ENCODE peak calls at places on chromosome 13, in eight cellular contexts. S is OCI-LY7, V is PC-3, J is left lung, R is uterus, M is body of pancreas, Y is heart left ventricle, B is mucosa of descending colon. T is an unnamed sample. For H3K4me1, the result is how much of the 10 kb centered on the place peaks cover.

GRCh38 chr13:75512253-75512652 is 25.4 kb downstream of the COMMD6 start:
- DNase-seq in M (no peak), B (no peak), Y (no peak), J (no peak), V (no peak), R (no peak), S (no peak), T (no peak)

GRCh38 chr13:21069561-21070004 is 8.2 kb upstream of the LATS2 start:
- DNase-seq in M (no peak), Y (peak), J (no peak), S (no peak), R (peak), B (no peak), V (peak), T (no peak)

GRCh38 chr13:70087247-70087646 is 20.4 kb upstream of the ATXN8OS start:
- DNase-seq in V (no peak), J (no peak), M (no peak), Y (no peak), S (no peak), B (no peak), R (no peak), T (no peak)

GRCh38 chr13:25683056-25683455 is 311.3 kb downstream of the ATP8A2 start:
- DNase-seq in R (no peak), B (no peak), M (no peak), J (no peak), Y (no peak), S (no peak), V (no peak), T (no peak)

GRCh38 chr13:53058077-53058660 is 29.6 kb downstream of the OLFM4 start:
- DNase-seq in R (no peak), B (no peak), J (no peak), M (no peak), Y (no peak), V (no peak), S (no peak), T (no peak)

GRCh38 chr13:20387441-20387971 is 138.2 kb downstream of the CRYL1 start:
- DNase-seq in S (no peak), V (peak), R (no peak), M (no peak), Y (no peak), B (no peak), J (no peak), T (no peak)

GRCh38 chr13:44273991-44274810 is 99.4 kb upstream of the SERP2 start:
- DNase-seq in B (no peak), S (peak), R (no peak), Y (no peak), V (peak), M (no peak), J (no peak), T (peak)

GRCh38 chr13:48819376-48819775 is 156.3 kb upstream of the FNDC3A start:
- DNase-seq in J (no peak), B (no peak), M (no peak), S (no peak), V (no peak), Y (no peak), R (no peak), T (no peak)

GRCh38 chr13:93262729-93263128 is 36.1 kb downstream of the GPC6 start:
- DNase-seq in S (no peak), V (peak), B (no peak), J (no peak), Y (no peak), R (no peak), M (no peak), T (peak)

GRCh38 chr13:76016799-76017198 is 380.7 kb downstream of the LMO7 start:
- DNase-seq in J (no peak), Y (no peak), B (no peak), V (peak), S (peak), R (no peak), M (no peak), T (peak)

GRCh38 chr13:35785563-35786327 is 309.3 kb upstream of the MAB21L1 start:
- DNase-seq in J (no peak), V (no peak), S (no peak), M (no peak), Y (no peak), B (no peak), R (no peak), T (no peak)

GRCh38 chr13:114268344-114269280 is 12.8 kb upstream of the UPF3A start:
- DNase-seq in V (no peak), S (no peak), M (no peak), Y (no peak), B (no peak), J (no peak), R (no peak), T (no peak)

GRCh38 chr13:94710081-94710809 is 2.1 kb downstream of the SOX21 start:
- DNase-seq in M (no peak), Y (no peak), B (no peak), J (no peak), R (no peak), S (no peak), V (peak), T (no peak)

GRCh38 chr13:41502676-41503075 is 45.3 kb downstream of the RGCC start:
- DNase-seq in M (no peak), V (no peak), B (no peak), Y (no peak), R (no peak), J (no peak), S (peak), T (no peak)

GRCh38 chr13:92974905-92975429 is 251.6 kb upstream of the GPC6 start:
- DNase-seq in V (no peak), Y (no peak), S (no peak), B (no peak), R (no peak), M (no peak), J (peak), T (no peak)

GRCh38 chr13:99971576-99972189 is at the start of gene ZIC5:
- DNase-seq in Y (no peak), J (peak), M (no peak), V (no peak), R (no peak), S (no peak), B (no peak), T (peak)

GRCh38 chr13:51844862-51845573 is at the start of gene TMEM272:
- DNase-seq in M (peak), R (peak), J (peak), V (peak), Y (peak), B (no peak), S (peak), T (peak)

GRCh38 chr13:65784088-65784816 is 1445.9 kb downstream of the PCDH9 start:
- DNase-seq in R (no peak), S (no peak), J (peak), Y (no peak), V (no peak), B (peak), M (no peak), T (no peak)

GRCh38 chr13:27654059-27654458 is 32.4 kb downstream of the POLR1D start:
- DNase-seq in V (no peak), J (no peak), S (no peak), M (no peak), B (no peak), Y (no peak), R (no peak), T (no peak)

GRCh38 chr13:113589251-113589960 is 4.9 kb downstream of the TFDP1 start:
- DNase-seq in R (peak), Y (no peak), S (no peak), J (no peak), B (no peak), M (no peak), V (no peak), T (no peak)

GRCh38 chr13:43608400-43609137 is 178.2 kb downstream of the ENOX1 start:
- DNase-seq in M (no peak), J (no peak), V (no peak), S (no peak), B (no peak), R (no peak), Y (no peak), T (no peak)

GRCh38 chr13:49502954-49503353 is 7.2 kb downstream of the PHF11 start:
- DNase-seq in S (no peak), B (no peak), V (no peak), R (peak), Y (no peak), M (no peak), J (no peak), T (no peak)

GRCh38 chr13:75685239-75685697 is 49.1 kb downstream of the LMO7 start:
- DNase-seq in R (no peak), B (no peak), V (peak), S (no peak), Y (no peak), J (no peak), M (no peak), T (peak)

GRCh38 chr13:49472186-49472585 is 23.6 kb upstream of the PHF11 start:
- DNase-seq in V (no peak), B (no peak), Y (no peak), M (no peak), S (no peak), J (no peak), R (no peak), T (no peak)

DNA sequence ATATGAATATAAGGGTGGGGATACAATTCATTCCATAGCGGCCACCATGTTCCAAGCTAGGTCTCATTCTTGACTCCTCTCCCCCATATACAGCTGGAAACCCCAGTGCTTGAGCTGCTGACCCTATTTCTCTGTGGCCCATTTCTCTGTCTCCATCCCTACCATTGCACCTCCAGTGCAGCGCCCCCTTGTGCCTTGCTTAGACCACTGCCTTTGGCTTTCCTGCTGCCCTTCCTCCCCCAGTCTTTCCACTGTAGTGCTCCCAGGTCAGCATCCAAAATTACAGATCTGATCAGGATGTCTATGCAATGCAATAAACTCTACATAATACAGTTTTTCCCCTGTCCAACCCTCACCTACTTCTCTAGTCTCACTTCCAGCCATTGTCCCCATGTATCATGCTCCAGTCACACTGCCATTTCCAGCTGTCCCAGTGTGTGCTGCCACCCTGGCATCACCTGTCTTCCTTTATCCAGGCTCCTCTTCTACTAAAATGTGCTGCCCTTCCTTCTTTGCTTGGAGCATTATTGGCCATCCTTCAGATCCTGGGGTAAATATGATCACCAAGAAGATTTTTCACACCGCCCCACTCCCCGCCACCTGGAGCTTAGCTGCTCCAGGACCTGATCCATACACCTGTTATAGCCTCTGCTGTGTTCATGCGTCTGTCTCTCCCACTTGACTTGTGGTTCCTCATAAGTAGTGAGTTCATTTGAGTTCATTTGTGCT is 199.4 kb upstream of the IPO5 start:
- DNase-seq in R (no peak), M (no peak), S (no peak), Y (no peak), J (no peak), B (no peak), V (no peak), T (no peak)
- TF ChIP-seq CTCF in R (no peak), M (no peak), S (peak), Y (no peak), J (no peak), B (no peak), V (no peak), T (no peak)

GRCh38 chr13:98517576-98518310 is 59.2 kb downstream of the STK24 start:
- DNase-seq in S (no peak), R (no peak), V (no peak), J (no peak), Y (no peak), M (no peak), B (no peak), T (no peak)

GRCh38 chr13:98512774-98513327 is 64.1 kb downstream of the STK24 start:
- DNase-seq in V (no peak), R (no peak), S (no peak), J (no peak), B (peak), M (no peak), Y (no peak), T (no peak)

GRCh38 chr13:98513837-98514236 is 63.1 kb downstream of the STK24 start:
- DNase-seq in S (no peak), M (no peak), B (no peak), R (no peak), V (no peak), Y (no peak), J (no peak), T (no peak)

GRCh38 chr13:98514268-98514667 is 62.6 kb downstream of the STK24 start:
- DNase-seq in B (no peak), J (no peak), R (no peak), S (no peak), V (no peak), M (no peak), Y (no peak), T (no peak)

DNA sequence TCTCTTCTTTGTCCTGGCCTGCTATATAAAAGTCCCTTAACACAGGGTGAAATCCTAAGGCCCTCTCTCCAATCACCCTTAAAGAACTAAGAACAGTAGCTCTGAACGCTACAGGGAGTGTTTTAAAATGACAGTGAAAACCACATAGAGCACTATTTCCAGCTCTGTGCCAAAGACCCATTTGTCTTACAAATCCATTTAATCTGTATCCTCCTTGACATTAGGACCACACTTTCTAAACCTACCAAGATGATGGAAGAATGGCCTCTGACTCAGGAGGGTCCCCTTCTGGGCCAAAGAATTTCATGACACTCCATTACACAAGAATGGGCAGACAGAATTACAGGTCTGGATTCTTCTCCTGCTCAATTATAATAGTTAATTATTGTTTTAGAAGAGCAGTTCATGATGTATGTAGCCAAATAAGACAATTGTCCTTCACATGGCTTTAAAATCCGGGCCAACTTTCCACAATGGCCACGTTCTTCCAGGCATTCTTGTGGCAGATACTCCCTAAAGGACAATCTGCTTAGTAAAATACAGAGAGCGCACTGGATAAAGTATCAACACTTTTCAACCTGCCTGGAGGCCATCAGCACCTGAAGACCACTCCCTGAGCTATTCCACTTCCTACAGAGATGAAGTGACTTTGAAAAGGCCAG is 61.0 kb downstream of the STK24 start:
- DNase-seq in S (no peak), J (no peak), M (no peak), R (no peak), Y (no peak), B (no peak), V (no peak), T (no peak)
- H3K4me1 ChIP-seq in S (under half), J (under half), M (under half), R (under half), Y (under half), B (under half), V (under half), T (under half)

GRCh38 chr13:81012031-81012430 is 671.1 kb upstream of the SPRY2 start:
- DNase-seq in Y (no peak), S (no peak), J (no peak), B (no peak), M (no peak), V (no peak), R (no peak), T (no peak)
- TF ChIP-seq CTCF in Y (no peak), S (no peak), J (no peak), B (no peak), M (no peak), V (no peak), R (no peak), T (no peak)

DNA sequence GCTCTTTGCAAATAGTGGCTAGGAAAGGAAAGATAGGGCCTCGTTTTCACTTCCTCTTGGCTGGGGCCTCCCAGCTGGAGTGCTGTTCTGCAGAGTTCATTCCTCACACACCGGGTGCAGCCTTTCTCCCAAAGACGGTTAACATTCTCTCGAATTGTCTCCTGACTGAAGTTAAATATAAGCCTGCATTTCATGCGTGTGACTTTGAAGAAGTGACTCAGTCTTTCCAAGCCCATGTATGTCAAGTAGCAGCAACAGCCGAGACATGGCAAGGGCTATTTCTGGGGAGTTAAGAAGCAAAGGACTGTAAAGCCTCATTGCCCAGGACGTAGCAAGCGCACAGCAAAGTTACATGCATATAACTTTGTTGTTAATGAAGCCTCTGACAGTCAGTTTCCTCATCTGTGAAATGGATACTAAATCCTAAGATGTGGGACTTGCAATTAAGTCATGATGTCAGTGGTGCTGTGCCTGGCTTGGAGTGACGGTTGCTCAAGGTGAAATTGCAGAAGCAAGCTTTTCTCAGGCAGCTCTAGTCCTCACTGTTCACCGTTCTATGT is 502.4 kb downstream of the MYO16 start:
- DNase-seq in V (no peak), S (peak), J (no peak), R (no peak), Y (no peak), B (no peak), M (no peak), T (peak)
- H3K4me1 ChIP-seq in V (under half), S (half or more), J (under half), R (under half), Y (under half), B (under half), M (under half), T (under half)

DNA sequence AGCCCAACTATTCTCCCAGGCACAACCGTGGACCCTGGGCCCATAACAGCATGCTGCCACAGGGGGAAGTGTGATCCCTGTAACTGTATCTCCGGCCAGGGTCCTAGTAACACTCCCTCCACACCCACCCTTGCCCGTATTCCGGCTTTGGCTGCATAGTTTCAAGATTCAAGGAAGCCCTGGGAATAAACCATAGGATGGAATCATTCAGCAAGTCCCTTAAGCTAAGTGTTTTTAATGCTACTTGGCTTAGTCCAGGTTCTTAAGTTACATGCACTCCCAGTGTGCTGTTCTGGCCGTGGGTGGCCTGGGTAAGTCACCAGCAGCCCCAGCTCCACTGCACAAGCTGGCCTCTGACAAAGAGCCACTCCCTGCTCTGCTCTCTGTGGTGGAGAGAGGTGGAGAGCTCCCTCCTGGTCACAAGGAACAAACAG is 532.4 kb upstream of the SGCG start:
- DNase-seq in S (no peak), Y (no peak), V (no peak), B (no peak), R (no peak), M (no peak), J (peak), T (no peak)
- TF ChIP-seq CTCF in S (no peak), Y (no peak), V (no peak), B (no peak), R (no peak), M (no peak), J (no peak), T (no peak)

DNA sequence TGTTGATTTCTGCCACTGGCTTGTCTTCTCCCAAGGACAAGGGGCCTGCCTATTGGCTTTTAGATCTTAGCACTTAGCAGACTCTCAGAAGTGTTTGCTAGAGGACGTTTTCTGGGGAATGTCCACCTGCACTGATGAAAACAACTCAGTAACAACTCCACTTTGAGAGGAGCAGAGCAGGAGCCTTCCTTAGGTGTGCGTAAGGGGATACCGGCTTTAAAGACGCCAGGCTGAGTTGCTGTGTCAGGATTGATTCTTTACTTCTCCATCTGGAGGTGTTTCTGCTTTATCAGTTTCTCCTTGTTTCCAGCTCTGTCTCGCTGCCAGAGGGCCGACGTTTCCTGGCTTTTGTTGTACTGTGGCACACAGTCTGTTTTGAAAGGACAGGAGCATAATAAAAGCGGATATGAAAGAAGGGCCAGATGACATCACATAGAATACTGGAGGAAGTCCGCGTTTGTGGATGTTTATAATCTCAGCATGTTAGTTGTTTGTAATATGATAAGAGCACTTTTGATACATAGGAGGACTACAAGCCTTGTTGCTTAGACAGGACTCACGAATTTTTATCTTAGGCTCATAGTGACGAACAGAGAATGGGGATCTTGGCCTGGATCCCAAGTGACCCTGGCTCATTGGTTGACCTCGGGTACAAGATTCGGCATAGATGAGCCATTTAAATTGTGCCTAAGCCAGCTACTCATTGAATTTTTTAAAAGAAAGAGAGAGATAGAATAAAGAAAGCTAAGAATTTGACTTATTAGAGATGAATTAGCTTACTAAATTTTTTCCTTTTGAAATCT is 34.6 kb downstream of the COL4A2 start:
- DNase-seq in M (no peak), R (peak), Y (peak), V (no peak), B (no peak), S (peak), J (no peak), T (peak)
- H3K4me1 ChIP-seq in M (under half), R (under half), Y (under half), V (under half), B (under half), S (under half), J (under half), T (under half)

GRCh38 chr13:97588993-97589392 is 155.0 kb downstream of the RAP2A start:
- DNase-seq in Y (no peak), B (no peak), M (no peak), V (no peak), S (no peak), J (no peak), R (no peak), T (no peak)
- TF ChIP-seq CTCF in Y (no peak), B (no peak), M (no peak), V (no peak), S (no peak), J (no peak), R (no peak), T (no peak)

GRCh38 chr13:110233181-110233641 is 73.7 kb downstream of the COL4A1 start:
- DNase-seq in R (peak), Y (no peak), B (no peak), M (no peak), J (no peak), S (no peak), V (peak), T (peak)

GRCh38 chr13:110232756-110233155 is 74.2 kb downstream of the COL4A1 start:
- DNase-seq in V (no peak), J (no peak), R (no peak), B (no peak), S (no peak), M (no peak), Y (no peak), T (no peak)

GRCh38 chr13:110233682-110234280 is 73.2 kb downstream of the COL4A1 start:
- DNase-seq in S (no peak), J (no peak), V (no peak), B (no peak), R (no peak), Y (no peak), M (no peak), T (no peak)

GRCh38 chr13:110236431-110236830 is 70.5 kb downstream of the COL4A1 start:
- DNase-seq in R (no peak), S (no peak), Y (no peak), J (no peak), M (no peak), B (no peak), V (no peak), T (no peak)

GRCh38 chr13:110234532-110234931 is 72.4 kb downstream of the COL4A1 start:
- DNase-seq in S (no peak), R (no peak), J (no peak), M (no peak), Y (no peak), B (no peak), V (no peak), T (no peak)
- H3K4me1 ChIP-seq in S (under half), R (under half), J (under half), M (under half), Y (under half), B (under half), V (under half), T (under half)

T was measured in cardiac muscle cell.